ENCODE peak calls at places on chromosomes 13 and 19, in six cellular contexts. B is lower leg skin, P is colonic mucosa, C is heart left ventricle, A is HepG2, G is adipocyte. F is an unnamed sample.

GRCh38 chr19:45063851-45064801 is 12.2 kb downstream of the ZNF296 start:
- DNase-seq in B (no peak), P (no peak), C (no peak), A (no peak), G (no peak), F (no peak)

GRCh38 chr13:99829593-99830239 is 141.9 kb downstream of the ZIC5 start:
- DNase-seq in B (no peak), P (no peak), C (no peak), A (peak), G (no peak), F (no peak)

GRCh38 chr19:15296841-15297415 is 35.4 kb downstream of the BRD4 start:
- DNase-seq in B (no peak), P (no peak), C (no peak), A (peak), G (no peak), F (no peak)

GRCh38 chr13:39035799-39036198 is 2.1 kb downstream of the PROSER1 start:
- DNase-seq in B (no peak), P (no peak), C (no peak), A (no peak), G (peak), F (no peak)

GRCh38 chr13:28321751-28322150 is 173.2 kb downstream of the FLT1 start:
- DNase-seq in B (no peak), P (no peak), C (no peak), A (no peak), G (no peak), F (no peak)

GRCh38 chr19:5054551-5055456 is 85.9 kb downstream of the KDM4B start:
- DNase-seq in B (no peak), P (no peak), C (peak), A (no peak), G (no peak), F (no peak)

GRCh38 chr19:51589511-51589910 is 18.4 kb downstream of the ZNF175 start:
- DNase-seq in B (no peak), P (no peak), C (no peak), A (no peak), G (no peak), F (no peak)

GRCh38 chr13:41468631-41469030 is 11.3 kb downstream of the RGCC start:
- DNase-seq in B (no peak), P (no peak), C (no peak), A (no peak), G (no peak), F (no peak)

GRCh38 chr13:93951153-93951552 is 528.3 kb downstream of the DCT start:
- DNase-seq in B (no peak), P (no peak), C (no peak), A (no peak), G (peak), F (no peak)

GRCh38 chr13:82636119-82636518 is 1246.2 kb downstream of the SLITRK1 start:
- DNase-seq in B (no peak), P (no peak), C (no peak), A (no peak), G (peak), F (no peak)

GRCh38 chr19:45782162-45782623 is at the start of gene DMPK:
- DNase-seq in B (no peak), P (no peak), C (peak), A (no peak), G (peak), F (no peak)

GRCh38 chr13:79805317-79805716 is 324.4 kb downstream of the NDFIP2 start:
- DNase-seq in B (no peak), P (no peak), C (no peak), A (no peak), G (no peak), F (no peak)

GRCh38 chr13:24148414-24149305 is 11.9 kb upstream of the SPATA13 start:
- DNase-seq in B (peak), P (no peak), C (no peak), A (peak), G (peak), F (peak)

GRCh38 chr19:13269348-13269747 is 119.1 kb downstream of the IER2 start:
- DNase-seq in B (no peak), P (no peak), C (no peak), A (no peak), G (no peak), F (no peak)

GRCh38 chr19:36838784-36839324 is 667 bp upstream of the ZNF790 start:
- DNase-seq in B (no peak), P (no peak), C (no peak), A (no peak), G (no peak), F (no peak)

GRCh38 chr13:59834801-59835200 is 328.9 kb downstream of the DIAPH3 start:
- DNase-seq in B (no peak), P (no peak), C (no peak), A (no peak), G (no peak), F (no peak)

GRCh38 chr13:43089912-43090498 is 66.6 kb downstream of the DNAJC15 start:
- DNase-seq in B (no peak), P (no peak), C (no peak), A (no peak), G (no peak), F (no peak)

DNA sequence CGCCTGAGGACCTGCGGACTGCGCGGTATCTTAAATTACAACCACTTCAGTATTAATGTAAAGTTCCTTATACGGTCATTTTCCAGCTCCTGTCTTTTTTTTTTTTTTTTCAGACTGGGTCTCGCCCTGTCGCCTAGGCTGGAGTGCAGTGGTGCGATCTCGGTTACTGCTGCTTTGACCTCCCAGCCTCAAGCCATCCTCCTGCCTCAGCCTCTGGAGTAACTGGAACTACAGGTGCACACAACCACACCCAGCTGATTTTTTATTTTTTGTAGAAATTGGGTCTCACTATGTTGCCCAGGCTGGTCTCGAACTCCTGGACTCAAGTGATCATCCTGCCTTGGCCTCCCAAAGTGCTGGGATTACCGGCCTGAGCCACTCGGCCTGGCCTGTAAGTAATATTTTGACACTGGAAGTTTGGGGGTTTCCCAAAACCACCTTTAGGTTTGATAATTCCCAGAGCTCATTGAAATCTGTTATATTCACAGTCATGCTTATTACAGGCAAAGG is 406 bp upstream of the EID2B start:
- DNase-seq in B (no peak), P (no peak), C (no peak), A (no peak), G (no peak), F (no peak)
- H3K4me3 ChIP-seq in B (no peak), P (peak), C (peak), A (no peak), G (peak), F (no peak)

GRCh38 chr19:48718711-48719231 is 754 bp downstream of the MAMSTR start:
- DNase-seq in B (no peak), P (no peak), C (peak), A (peak), G (no peak), F (no peak)
- H3K4me3 ChIP-seq in B (no peak), P (no peak), C (no peak), A (peak), G (no peak), F (no peak)

GRCh38 chr19:53782698-53783097 is 41.4 kb downstream of the NLRP12 start:
- DNase-seq in B (no peak), P (no peak), C (no peak), A (no peak), G (no peak), F (no peak)
- H3K4me3 ChIP-seq in B (no peak), P (no peak), C (no peak), A (no peak), G (no peak), F (no peak)

GRCh38 chr19:890831-891230 is 2.2 kb downstream of the MED16 start:
- DNase-seq in B (no peak), P (no peak), C (no peak), A (no peak), G (no peak), F (no peak)

GRCh38 chr19:896999-897398 is 3.7 kb downstream of the RNU6-9 start:
- DNase-seq in B (no peak), P (no peak), C (no peak), A (no peak), G (no peak), F (no peak)

GRCh38 chr19:896434-896833 is 3.1 kb downstream of the RNU6-9 start:
- DNase-seq in B (no peak), P (no peak), C (no peak), A (no peak), G (no peak), F (no peak)

GRCh38 chr19:892243-892996 is 567 bp downstream of the MED16 start:
- DNase-seq in B (no peak), P (no peak), C (no peak), A (no peak), G (peak), F (no peak)

GRCh38 chr19:893775-894090 is 449 bp downstream of the RNU6-9 start:
- DNase-seq in B (no peak), P (no peak), C (no peak), A (no peak), G (no peak), F (no peak)
- H3K4me3 ChIP-seq in B (no peak), P (peak), C (peak), A (peak), G (no peak), F (no peak)

GRCh38 chr13:33229446-33230177 is 55.9 kb downstream of the STARD13 start:
- DNase-seq in B (no peak), P (no peak), C (peak), A (peak), G (no peak), F (no peak)
- H3K4me3 ChIP-seq in B (no peak), P (no peak), C (no peak), A (peak), G (peak), F (no peak)

DNA sequence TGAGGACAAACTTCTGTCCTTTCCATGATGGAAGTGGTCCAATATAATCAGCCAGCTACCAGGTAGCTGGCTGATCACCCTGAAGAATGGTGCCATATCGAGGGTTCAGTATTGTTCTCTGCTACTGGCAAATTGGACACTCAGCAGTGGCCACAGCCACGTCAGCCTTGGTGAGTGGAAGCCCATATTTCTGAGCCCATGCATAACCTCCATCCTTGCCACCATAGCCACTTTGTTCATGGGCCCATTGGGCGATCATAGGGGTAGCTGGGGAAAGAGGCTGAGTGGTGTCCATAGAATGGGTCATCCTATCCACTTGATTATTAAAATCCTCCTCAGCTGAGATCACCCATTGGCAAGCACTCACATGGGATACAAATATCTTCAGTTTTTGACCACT is 565.8 kb downstream of the IRS2 start:
- DNase-seq in B (no peak), P (no peak), C (no peak), A (no peak), G (no peak), F (no peak)
- H3K4me3 ChIP-seq in B (no peak), P (no peak), C (no peak), A (no peak), G (no peak), F (no peak)

F was measured in keratinocyte.